ENCODE peak calls at places on chromosomes 7 and 10, in four cellular contexts. K is endothelial cell, W is NCI-H146, A is iPS-NIHi11. M is an unnamed sample.

GRCh38 chr7:19958309-19958896 is 185.0 kb upstream of the TMEM196 start:
- DNase-seq in K (no peak), W (no peak), A (peak), M (no peak)

GRCh38 chr10:113382691-113383090 is 170.2 kb upstream of the HABP2 start:
- DNase-seq in K (no peak), W (no peak), A (no peak), M (no peak)

GRCh38 chr7:127348247-127348631 is 44.3 kb downstream of the ZNF800 start:
- DNase-seq in K (no peak), W (no peak), A (no peak), M (no peak)

GRCh38 chr7:37732253-37732652 is 48.7 kb downstream of the GPR141 start:
- DNase-seq in K (peak), W (no peak), A (peak), M (no peak)

GRCh38 chr7:114944742-114945625 is 23.1 kb downstream of the MDFIC start:
- DNase-seq in K (no peak), W (no peak), A (peak), M (no peak)

GRCh38 chr10:93999401-93999851 is 5.7 kb downstream of the PLCE1 start:
- DNase-seq in K (no peak), W (no peak), A (no peak), M (no peak)

GRCh38 chr10:132410056-132410778 is 13.2 kb downstream of the PWWP2B start:
- DNase-seq in K (no peak), W (no peak), A (no peak), M (peak)

GRCh38 chr10:24383681-24384106 is 174.8 kb downstream of the KIAA1217 start:
- DNase-seq in K (peak), W (peak), A (peak), M (peak)

GRCh38 chr7:65444899-65445823 is 71.5 kb downstream of the ZNF92 start:
- DNase-seq in K (no peak), W (no peak), A (no peak), M (no peak)

GRCh38 chr7:80450621-80451308 is 61.1 kb downstream of the GNAT3 start:
- DNase-seq in K (no peak), W (no peak), A (no peak), M (no peak)

GRCh38 chr10:44353721-44354120 is 31.2 kb downstream of the CXCL12 start:
- DNase-seq in K (no peak), W (no peak), A (no peak), M (peak)

M was measured in upper lobe of right lung.